ENCODE peak calls at places on chromosomes 2 and 18, in seven cellular contexts. I, N, A, X, O, P and R are unnamed samples.

GRCh38 chr2:63078852-63079606 is 28.4 kb downstream of the OTX1 start:
- DNase-seq in O (no peak), X (no peak), P (no peak), A (no peak), N (no peak), I (no peak), R (no peak)

GRCh38 chr2:176491172-176491904 is 222.1 kb downstream of the MTX2 start:
- DNase-seq in P (no peak), N (peak; percentile 63), A (peak; percentile 90), X (peak; percentile 96), O (peak; percentile 94), I (peak; percentile 78), R (peak; percentile 98)

GRCh38 chr18:12946549-12947354 is 1.1 kb upstream of the SEH1L start:
- DNase-seq in X (peak; percentile 89), I (peak; percentile 46), P (no peak), A (peak; percentile 41), N (peak; percentile 68), O (peak; percentile 46), R (peak; percentile 44)

GRCh38 chr2:241762933-241763369 is 13.7 kb upstream of the GAL3ST2 start:
- DNase-seq in I (peak; percentile 9), X (no peak), O (no peak), A (no peak), N (peak; percentile 74), P (no peak), R (no peak)

GRCh38 chr2:201939366-201939985 is 94.2 kb upstream of the FZD7 start:
- DNase-seq in A (no peak), O (no peak), I (no peak), N (no peak), X (no peak), P (no peak), R (no peak)

GRCh38 chr18:22552899-22553460 is 135.3 kb upstream of the CTAGE1 start:
- DNase-seq in O (no peak), N (no peak), X (no peak), I (no peak), A (no peak), P (no peak), R (no peak)

GRCh38 chr18:28365406-28365805 is 188.5 kb upstream of the CDH2 start:
- DNase-seq in A (peak; percentile 2), N (no peak), X (peak; percentile 1), P (no peak), I (no peak), O (peak; percentile 26), R (no peak)

GRCh38 chr2:73238149-73238548 is 4.0 kb downstream of the CCT7 start:
- DNase-seq in I (no peak), N (no peak), A (no peak), O (no peak), X (no peak), P (no peak), R (no peak)